ENCODE peak calls at places on chromosomes 4 and X, in nine cellular contexts. One of them, this sample, is unnamed.

GRCh38 chrX:40083120-40083978 is 14.4 kb downstream of the BCOR start:
- DNase-seq in RWPE1: no peak
- DNase-seq in GM06990: no peak
- DNase-seq in AG10803: no peak
- DNase-seq in colonic mucosa: no peak
- DNase-seq in endothelial cell: no peak
- DNase-seq in GM13976: peak; percentile 56
- DNase-seq in lower leg skin: no peak
- DNase-seq in gastrocnemius medialis: no peak
- DNase-seq in this sample: peak; percentile 19

GRCh38 chr4:39541987-39542632 is 14.9 kb upstream of the UGDH start:
- DNase-seq in gastrocnemius medialis: no peak
- DNase-seq in GM13976: no peak
- DNase-seq in GM06990: no peak
- DNase-seq in RWPE1: no peak
- DNase-seq in lower leg skin: no peak
- DNase-seq in AG10803: no peak
- DNase-seq in colonic mucosa: no peak
- DNase-seq in endothelial cell: no peak
- DNase-seq in this sample: no peak

GRCh38 chrX:129706395-129707072 is 32.2 kb upstream of the XPNPEP2 start:
- DNase-seq in endothelial cell: no peak
- DNase-seq in lower leg skin: no peak
- DNase-seq in RWPE1: no peak
- DNase-seq in GM06990: no peak
- DNase-seq in gastrocnemius medialis: no peak
- DNase-seq in AG10803: peak; percentile 12
- DNase-seq in colonic mucosa: no peak
- DNase-seq in GM13976: no peak
- DNase-seq in this sample: no peak

GRCh38 chr4:185229021-185229818 is 19.8 kb downstream of the SNX25 start:
- DNase-seq in AG10803: no peak
- DNase-seq in endothelial cell: no peak
- DNase-seq in GM13976: no peak
- DNase-seq in colonic mucosa: no peak
- DNase-seq in GM06990: no peak
- DNase-seq in RWPE1: no peak
- DNase-seq in gastrocnemius medialis: no peak
- DNase-seq in lower leg skin: no peak
- DNase-seq in this sample: no peak

GRCh38 chr4:99711657-99712056 is 54.0 kb upstream of the C4orf54 start:
- DNase-seq in lower leg skin: no peak
- DNase-seq in AG10803: no peak
- DNase-seq in endothelial cell: no peak
- DNase-seq in GM06990: no peak
- DNase-seq in gastrocnemius medialis: no peak
- DNase-seq in RWPE1: no peak
- DNase-seq in GM13976: no peak
- DNase-seq in colonic mucosa: no peak
- DNase-seq in this sample: no peak

GRCh38 chr4:173013232-173013932 is 155.2 kb upstream of the GALNT7 start:
- DNase-seq in gastrocnemius medialis: no peak
- DNase-seq in colonic mucosa: peak; percentile 60
- DNase-seq in endothelial cell: peak; percentile 67
- DNase-seq in GM13976: peak; percentile 61
- DNase-seq in GM06990: no peak
- DNase-seq in AG10803: peak; percentile 30
- DNase-seq in RWPE1: peak; percentile 47
- DNase-seq in lower leg skin: peak; percentile 19
- DNase-seq in this sample: peak; percentile 54

GRCh38 chrX:34866636-34867035 is 76.0 kb upstream of the FAM47B start:
- DNase-seq in colonic mucosa: no peak
- DNase-seq in GM13976: no peak
- DNase-seq in RWPE1: no peak
- DNase-seq in gastrocnemius medialis: no peak
- DNase-seq in AG10803: peak; percentile 88
- DNase-seq in GM06990: no peak
- DNase-seq in endothelial cell: no peak
- DNase-seq in lower leg skin: no peak
- DNase-seq in this sample: no peak

GRCh38 chr4:55635760-55636621 is at the start of gene NMU:
- DNase-seq in colonic mucosa: peak; percentile 57
- DNase-seq in RWPE1: peak; percentile 56
- DNase-seq in lower leg skin: no peak
- DNase-seq in AG10803: no peak
- DNase-seq in gastrocnemius medialis: no peak
- DNase-seq in GM13976: peak; percentile 70
- DNase-seq in GM06990: peak; percentile 41
- DNase-seq in endothelial cell: peak; percentile 48
- DNase-seq in this sample: peak; percentile 42

GRCh38 chrX:103919336-103919682 is 43.1 kb upstream of the TMSB15B start:
- DNase-seq in AG10803: peak; percentile 43
- DNase-seq in GM06990: no peak
- DNase-seq in lower leg skin: no peak
- DNase-seq in gastrocnemius medialis: no peak
- DNase-seq in RWPE1: peak; percentile 5
- DNase-seq in endothelial cell: no peak
- DNase-seq in colonic mucosa: peak; percentile 41
- DNase-seq in GM13976: peak; percentile 14
- DNase-seq in this sample: no peak

GRCh38 chr4:19774690-19775256 is 476.9 kb upstream of the SLIT2 start:
- DNase-seq in colonic mucosa: no peak
- DNase-seq in GM13976: no peak
- DNase-seq in lower leg skin: no peak
- DNase-seq in endothelial cell: no peak
- DNase-seq in GM06990: no peak
- DNase-seq in AG10803: no peak
- DNase-seq in RWPE1: no peak
- DNase-seq in gastrocnemius medialis: no peak
- DNase-seq in this sample: no peak

GRCh38 chrX:107712231-107713204 is 63.1 kb downstream of the TSC22D3 start:
- DNase-seq in GM13976: no peak
- DNase-seq in GM06990: no peak
- DNase-seq in gastrocnemius medialis: peak; percentile 61
- DNase-seq in AG10803: peak; percentile 44
- DNase-seq in RWPE1: no peak
- DNase-seq in lower leg skin: peak; percentile 65
- DNase-seq in endothelial cell: no peak
- DNase-seq in colonic mucosa: no peak
- DNase-seq in this sample: no peak

GRCh38 chrX:34578237-34578636 is 78.8 kb downstream of the TMEM47 start:
- DNase-seq in RWPE1: no peak
- DNase-seq in lower leg skin: no peak
- DNase-seq in AG10803: peak; percentile 52
- DNase-seq in colonic mucosa: no peak
- DNase-seq in endothelial cell: no peak
- DNase-seq in GM06990: no peak
- DNase-seq in gastrocnemius medialis: no peak
- DNase-seq in GM13976: no peak
- DNase-seq in this sample: no peak

GRCh38 chr4:52588771-52589591 is 70.1 kb downstream of the USP46 start:
- DNase-seq in lower leg skin: no peak
- DNase-seq in GM13976: no peak
- DNase-seq in colonic mucosa: no peak
- DNase-seq in gastrocnemius medialis: no peak
- DNase-seq in RWPE1: peak; percentile 4
- DNase-seq in endothelial cell: no peak
- DNase-seq in AG10803: peak; percentile 67
- DNase-seq in GM06990: no peak
- DNase-seq in this sample: no peak

GRCh38 chr4:113145519-113146291 is 96.3 kb downstream of the ANK2 start:
- DNase-seq in RWPE1: no peak
- DNase-seq in endothelial cell: peak; percentile 9
- DNase-seq in gastrocnemius medialis: peak; percentile 30
- DNase-seq in GM06990: peak; percentile 5
- DNase-seq in GM13976: no peak
- DNase-seq in lower leg skin: no peak
- DNase-seq in colonic mucosa: no peak
- DNase-seq in AG10803: no peak
- DNase-seq in this sample: no peak

GRCh38 chr4:139720806-139721205 is 55.2 kb downstream of the MGST2 start:
- DNase-seq in gastrocnemius medialis: no peak
- DNase-seq in AG10803: no peak
- DNase-seq in GM13976: no peak
- DNase-seq in colonic mucosa: no peak
- DNase-seq in endothelial cell: no peak
- DNase-seq in GM06990: no peak
- DNase-seq in RWPE1: no peak
- DNase-seq in lower leg skin: no peak
- DNase-seq in this sample: no peak

GRCh38 chrX:66262807-66263206 is 98.8 kb downstream of the HEPH start:
- DNase-seq in GM13976: no peak
- DNase-seq in endothelial cell: no peak
- DNase-seq in RWPE1: no peak
- DNase-seq in GM06990: no peak
- DNase-seq in colonic mucosa: no peak
- DNase-seq in AG10803: no peak
- DNase-seq in gastrocnemius medialis: no peak
- DNase-seq in lower leg skin: no peak
- DNase-seq in this sample: no peak

GRCh38 chrX:86133761-86134160 is 14.5 kb upstream of the DACH2 start:
- DNase-seq in gastrocnemius medialis: no peak
- DNase-seq in colonic mucosa: no peak
- DNase-seq in lower leg skin: no peak
- DNase-seq in GM13976: no peak
- DNase-seq in GM06990: no peak
- DNase-seq in endothelial cell: no peak
- DNase-seq in RWPE1: no peak
- DNase-seq in AG10803: peak; percentile 12
- DNase-seq in this sample: no peak

DNA sequence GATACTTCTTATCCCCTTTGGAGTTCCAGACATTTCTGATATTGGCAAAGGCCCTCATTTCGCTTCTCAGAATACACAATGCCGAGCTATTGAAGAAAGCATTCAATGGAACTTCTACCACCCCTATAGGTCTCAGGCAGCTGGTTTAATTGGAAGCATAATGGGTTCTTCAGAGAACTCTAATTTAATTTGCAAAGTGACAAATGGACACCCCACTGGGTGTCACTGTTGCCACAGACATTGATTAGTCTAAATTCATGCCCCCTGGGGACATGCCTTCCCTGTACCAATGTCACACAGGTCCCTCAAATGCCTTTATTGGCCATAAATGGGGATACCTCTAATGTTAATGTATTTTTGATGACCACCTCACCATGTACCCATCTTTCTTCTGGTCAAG is 22.9 kb upstream of the TMEM255A start:
- DNase-seq in lower leg skin: no peak
- DNase-seq in endothelial cell: no peak
- DNase-seq in GM06990: no peak
- DNase-seq in AG10803: no peak
- DNase-seq in GM13976: no peak
- DNase-seq in RWPE1: no peak
- DNase-seq in colonic mucosa: no peak
- DNase-seq in gastrocnemius medialis: no peak
- DNase-seq in this sample: no peak
- TF ChIP-seq CTCF in lower leg skin: no peak
- TF ChIP-seq CTCF in endothelial cell: no peak
- TF ChIP-seq CTCF in GM06990: no peak
- TF ChIP-seq CTCF in AG10803: no peak
- TF ChIP-seq CTCF in GM13976: no peak
- TF ChIP-seq CTCF in RWPE1: no peak
- TF ChIP-seq CTCF in colonic mucosa: no peak
- TF ChIP-seq CTCF in gastrocnemius medialis: no peak
- TF ChIP-seq CTCF in this sample: no peak

DNA sequence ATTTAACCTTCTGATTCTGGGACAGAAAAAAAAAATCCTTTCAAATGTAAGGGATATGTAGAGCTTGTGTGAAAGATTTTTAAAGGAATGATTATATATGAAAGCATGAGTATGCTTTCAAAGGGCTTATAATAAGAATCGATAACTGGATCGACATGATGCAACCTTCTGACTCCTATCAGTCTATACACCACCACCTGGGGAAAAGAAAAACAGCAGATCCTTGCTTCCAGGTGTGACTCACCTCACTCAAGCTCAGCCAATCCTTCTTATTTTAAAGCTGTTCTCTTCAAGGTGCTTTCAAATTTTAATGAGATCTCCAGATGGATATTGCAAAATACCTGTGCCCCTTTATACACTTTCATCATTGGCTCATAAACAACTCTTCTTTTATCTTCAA is 102.1 kb upstream of the EDNRA start:
- DNase-seq in AG10803: no peak
- DNase-seq in GM06990: no peak
- DNase-seq in GM13976: no peak
- DNase-seq in endothelial cell: no peak
- DNase-seq in RWPE1: peak; percentile 41
- DNase-seq in colonic mucosa: no peak
- DNase-seq in gastrocnemius medialis: no peak
- DNase-seq in lower leg skin: no peak
- DNase-seq in this sample: no peak
- TF ChIP-seq CTCF in AG10803: no peak
- TF ChIP-seq CTCF in GM06990: no peak
- TF ChIP-seq CTCF in GM13976: no peak
- TF ChIP-seq CTCF in endothelial cell: no peak
- TF ChIP-seq CTCF in RWPE1: no peak
- TF ChIP-seq CTCF in colonic mucosa: peak; percentile 29
- TF ChIP-seq CTCF in gastrocnemius medialis: no peak
- TF ChIP-seq CTCF in lower leg skin: no peak
- TF ChIP-seq CTCF in this sample: no peak

GRCh38 chr4:43816107-43816506 is 632.5 kb downstream of the KCTD8 start:
- DNase-seq in gastrocnemius medialis: no peak
- DNase-seq in GM06990: no peak
- DNase-seq in endothelial cell: no peak
- DNase-seq in GM13976: no peak
- DNase-seq in AG10803: no peak
- DNase-seq in colonic mucosa: no peak
- DNase-seq in RWPE1: no peak
- DNase-seq in lower leg skin: no peak
- DNase-seq in this sample: no peak
- TF ChIP-seq CTCF in gastrocnemius medialis: no peak
- TF ChIP-seq CTCF in GM06990: no peak
- TF ChIP-seq CTCF in endothelial cell: no peak
- TF ChIP-seq CTCF in GM13976: no peak
- TF ChIP-seq CTCF in AG10803: no peak
- TF ChIP-seq CTCF in colonic mucosa: no peak
- TF ChIP-seq CTCF in RWPE1: no peak
- TF ChIP-seq CTCF in lower leg skin: no peak
- TF ChIP-seq CTCF in this sample: no peak

DNA sequence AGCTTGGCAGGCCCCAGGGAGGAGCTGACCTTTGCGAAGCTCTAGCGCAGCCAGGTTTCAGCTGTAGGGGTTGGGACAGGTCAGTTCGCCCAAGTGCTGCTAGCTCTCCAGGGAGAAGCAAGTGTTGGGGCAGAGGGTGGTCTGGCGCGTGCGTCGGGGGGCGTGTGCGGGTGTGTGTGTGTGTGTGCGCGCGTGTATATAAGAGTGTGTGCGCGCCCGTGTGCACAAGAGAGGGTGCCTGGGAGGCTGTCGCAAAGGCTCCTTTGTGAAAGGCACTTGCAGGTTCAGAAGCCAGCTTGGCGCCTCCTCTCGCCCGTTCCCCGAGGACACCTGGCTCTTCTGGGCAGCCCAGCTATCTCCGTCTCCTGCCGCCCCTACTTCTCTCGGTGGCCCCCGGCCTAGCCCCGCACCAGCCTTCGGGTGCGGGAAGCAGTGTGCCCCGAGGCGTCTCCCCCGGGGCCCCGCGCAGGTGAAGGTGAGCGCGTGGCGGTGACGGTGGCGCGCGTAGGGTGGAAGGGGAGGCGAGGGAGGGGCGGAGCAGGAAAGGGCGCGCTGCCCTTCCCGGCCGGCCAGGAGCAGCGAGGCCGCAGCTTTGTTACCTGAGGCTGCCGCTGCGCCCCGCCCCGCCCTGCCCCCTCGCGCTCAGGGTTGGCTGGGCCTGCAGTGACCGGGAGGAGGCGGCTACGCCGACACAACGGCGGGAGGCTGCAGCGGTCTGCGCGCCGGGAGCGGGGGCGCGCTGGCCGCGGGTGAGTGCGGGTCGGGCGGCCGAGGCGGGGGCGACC is at the start of gene FHDC1:
- DNase-seq in colonic mucosa: peak; percentile 86
- DNase-seq in endothelial cell: peak; percentile 39
- DNase-seq in GM13976: peak; percentile 56
- DNase-seq in gastrocnemius medialis: no peak
- DNase-seq in AG10803: no peak
- DNase-seq in RWPE1: peak; percentile 79
- DNase-seq in GM06990: peak; percentile 43
- DNase-seq in lower leg skin: no peak
- DNase-seq in this sample: peak; percentile 85
- TF ChIP-seq CTCF in colonic mucosa: no peak
- TF ChIP-seq CTCF in endothelial cell: no peak
- TF ChIP-seq CTCF in GM13976: no peak
- TF ChIP-seq CTCF in gastrocnemius medialis: no peak
- TF ChIP-seq CTCF in AG10803: no peak
- TF ChIP-seq CTCF in RWPE1: no peak
- TF ChIP-seq CTCF in GM06990: no peak
- TF ChIP-seq CTCF in lower leg skin: no peak
- TF ChIP-seq CTCF in this sample: peak; percentile 9

This sample was measured in progenitor cell of endocrine pancreas.